ENCODE peak calls at places on chromosomes 11 and 22, in six cellular contexts. S, A, P, V, U and Q are unnamed samples.

GRCh38 chr11:83042966-83043711 is 28.6 kb downstream of the RAB30 start:
- DNase-seq in A (no peak), V (peak), P (no peak), U (no peak), S (no peak), Q (no peak)

GRCh38 chr22:37195921-37196320 is 7.9 kb upstream of the C1QTNF6 start:
- DNase-seq in V (peak), U (no peak), P (no peak), S (peak), A (no peak), Q (peak)

GRCh38 chr11:70860855-70861254 is 391.5 kb downstream of the SHANK2 start:
- DNase-seq in S (no peak), V (no peak), U (no peak), A (no peak), P (no peak), Q (no peak)

GRCh38 chr11:2097356-2097997 is 41.7 kb downstream of the IGF2 start:
- DNase-seq in P (peak), S (no peak), A (no peak), V (peak), U (peak), Q (no peak)

GRCh38 chr11:2581931-2582435 is 117.8 kb downstream of the KCNQ1OT1 start:
- DNase-seq in S (no peak), U (peak), V (no peak), P (no peak), A (peak), Q (peak)

GRCh38 chr11:44264126-44264749 is 45.7 kb downstream of the ALX4 start:
- DNase-seq in S (no peak), A (no peak), U (no peak), P (no peak), V (no peak), Q (no peak)

GRCh38 chr11:105321696-105322095 is 182.1 kb upstream of the CARD18 start:
- DNase-seq in U (no peak), P (no peak), A (no peak), V (no peak), S (no peak), Q (no peak)

GRCh38 chr11:65352783-65353182 is 1.8 kb upstream of the TIGD3 start:
- DNase-seq in V (peak), U (no peak), A (no peak), P (no peak), S (no peak), Q (no peak)

GRCh38 chr11:61752117-61752924 is at the start of gene MYRF:
- DNase-seq in P (no peak), V (peak), S (peak), U (peak), A (peak), Q (no peak)

GRCh38 chr11:90250970-90251369 is 28.1 kb upstream of the CHORDC1 start:
- DNase-seq in S (no peak), U (no peak), V (no peak), A (no peak), P (peak), Q (no peak)

GRCh38 chr11:123429851-123430735 is at the start of gene GRAMD1B:
- DNase-seq in U (peak), A (peak), S (peak), V (peak), P (no peak), Q (peak)

GRCh38 chr11:74678591-74679512 is 52.4 kb downstream of the CHRDL2 start:
- DNase-seq in P (no peak), V (peak), S (no peak), U (peak), A (no peak), Q (no peak)

GRCh38 chr11:38460429-38460828 is 1862.4 kb upstream of the RAG2 start:
- DNase-seq in A (no peak), P (no peak), V (peak), U (no peak), S (peak), Q (no peak)

GRCh38 chr22:30304495-30305244 is 15.4 kb upstream of the CASTOR1 start:
- DNase-seq in U (no peak), S (peak), V (no peak), A (peak), P (no peak), Q (no peak)

GRCh38 chr22:32044913-32045312 is 1.9 kb downstream of the SLC5A1 start:
- DNase-seq in V (no peak), U (no peak), A (no peak), S (no peak), P (no peak), Q (no peak)

GRCh38 chr11:126645206-126645605 is 289.7 kb downstream of the ST3GAL4 start:
- DNase-seq in A (no peak), V (no peak), S (no peak), P (no peak), U (no peak), Q (no peak)

GRCh38 chr11:9677951-9678350 is 14.1 kb downstream of the SWAP70 start:
- DNase-seq in A (no peak), V (no peak), S (no peak), P (no peak), U (no peak), Q (no peak)

GRCh38 chr11:62569611-62570010 is 4.1 kb downstream of the EEF1G start:
- DNase-seq in U (no peak), V (no peak), S (no peak), P (no peak), A (no peak), Q (no peak)

GRCh38 chr11:61004037-61004641 is 32.7 kb downstream of the CD6 start:
- DNase-seq in V (peak), S (no peak), U (peak), A (no peak), P (no peak), Q (no peak)

GRCh38 chr11:28526406-28526751 is 418.2 kb downstream of the METTL15 start:
- DNase-seq in P (no peak), V (peak), A (no peak), U (no peak), S (no peak), Q (no peak)

GRCh38 chr11:116707250-116707649 is 65.5 kb downstream of the BUD13 start:
- DNase-seq in U (no peak), S (peak), V (no peak), A (no peak), P (no peak), Q (no peak)

GRCh38 chr11:10622957-10623787 is 54.7 kb upstream of the LYVE1 start:
- DNase-seq in V (no peak), S (no peak), A (peak), P (no peak), U (no peak), Q (peak)

GRCh38 chr11:72692498-72693237 is 18.4 kb upstream of the PDE2A start:
- DNase-seq in S (no peak), U (no peak), P (no peak), V (no peak), A (no peak), Q (no peak)

GRCh38 chr11:72697814-72698213 is 23.6 kb upstream of the PDE2A start:
- DNase-seq in A (no peak), V (no peak), S (no peak), P (no peak), U (no peak), Q (no peak)

GRCh38 chr11:72695354-72695753 is 21.1 kb upstream of the PDE2A start:
- DNase-seq in P (no peak), V (no peak), A (no peak), S (no peak), U (no peak), Q (no peak)

GRCh38 chr11:72696866-72697428 is 22.7 kb upstream of the PDE2A start:
- DNase-seq in P (no peak), V (no peak), S (no peak), U (no peak), A (no peak), Q (no peak)

DNA sequence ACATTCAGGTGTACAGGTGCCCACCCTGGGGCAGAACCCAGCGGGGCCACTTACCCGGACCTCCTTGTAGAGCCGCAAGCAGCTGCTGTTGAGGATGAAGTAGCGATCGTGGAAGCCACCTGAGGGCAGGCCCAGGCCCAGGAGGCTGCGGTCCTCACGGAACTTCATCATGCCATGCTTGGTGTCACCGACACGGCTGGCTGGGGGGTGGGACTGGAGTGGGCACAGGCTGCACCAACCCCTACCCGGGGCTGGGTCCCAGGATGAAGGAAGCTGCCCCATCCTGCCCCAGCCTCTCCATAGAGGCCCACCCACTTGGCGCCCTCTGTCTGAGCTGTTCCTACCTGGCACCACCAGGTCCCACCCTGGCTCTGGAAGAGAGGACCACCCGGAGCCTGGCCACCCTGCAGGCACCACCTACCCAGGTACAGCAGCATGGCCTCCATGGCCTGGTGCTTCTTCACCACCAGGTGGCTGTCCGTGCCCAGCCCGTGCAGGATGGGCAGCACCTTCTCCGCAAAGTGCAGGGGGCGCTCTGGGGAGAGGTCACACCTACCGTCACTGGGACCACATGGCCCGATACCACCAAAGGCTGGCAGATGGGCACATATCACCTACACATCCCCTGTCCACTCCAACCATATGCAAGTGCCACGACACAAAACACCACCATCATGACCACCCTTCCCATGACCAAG is 19.2 kb upstream of the PDE2A start:
- DNase-seq in A (no peak), S (no peak), P (no peak), V (no peak), U (no peak), Q (no peak)
- TF ChIP-seq CTCF in A (no peak), S (no peak), P (peak), V (no peak), U (no peak), Q (no peak)

GRCh38 chr11:134253189-134253993 is at the start of the genes ACAD8 and THYN1:
- DNase-seq in A (peak), V (peak), U (peak), P (peak), S (peak), Q (peak)
- TF ChIP-seq CTCF in A (peak), V (no peak), U (no peak), P (peak), S (peak), Q (peak)

GRCh38 chr22:26462051-26462450 is 21.5 kb downstream of the HPS4 start:
- DNase-seq in A (no peak), S (no peak), P (no peak), V (no peak), U (no peak), Q (no peak)

GRCh38 chr22:26462971-26463661 is 20.5 kb downstream of the HPS4 start:
- DNase-seq in S (no peak), P (no peak), V (peak), A (no peak), U (no peak), Q (no peak)

GRCh38 chr22:26460202-26460601 is 23.4 kb downstream of the HPS4 start:
- DNase-seq in U (no peak), V (no peak), P (no peak), A (no peak), S (no peak), Q (no peak)

GRCh38 chr22:26463688-26464087 is 19.9 kb downstream of the HPS4 start:
- DNase-seq in V (no peak), U (no peak), A (no peak), P (no peak), S (no peak), Q (no peak)

GRCh38 chr22:26461188-26461810 is 22.3 kb downstream of the HPS4 start:
- DNase-seq in A (peak), V (peak), S (peak), U (peak), P (peak), Q (no peak)
- TF ChIP-seq CTCF in A (peak), V (peak), S (peak), U (peak), P (peak), Q (peak)

GRCh38 chr11:129643031-129643721 is 172.5 kb upstream of the TMEM45B start:
- DNase-seq in P (no peak), U (no peak), S (peak), A (no peak), V (peak), Q (no peak)

GRCh38 chr11:129640671-129641070 is 175.0 kb upstream of the TMEM45B start:
- DNase-seq in P (no peak), U (no peak), A (no peak), S (no peak), V (no peak), Q (no peak)

GRCh38 chr11:129644326-129644725 is 171.3 kb upstream of the TMEM45B start:
- DNase-seq in U (no peak), P (no peak), S (no peak), V (peak), A (no peak), Q (no peak)

GRCh38 chr11:129645943-129646342 is 169.7 kb upstream of the TMEM45B start:
- DNase-seq in A (no peak), U (no peak), P (no peak), V (no peak), S (no peak), Q (no peak)
- TF ChIP-seq CTCF in A (no peak), U (no peak), P (no peak), V (no peak), S (no peak), Q (no peak)